ENCODE peak calls at places on chromosomes 4 and X, in five cellular contexts. One of them, this sample, is unnamed.

GRCh38 chr4:16607241-16607640 is 291.2 kb downstream of the LDB2 start:
- DNase-seq in HCT116: no peak
- DNase-seq in neural progenitor cell: no peak
- DNase-seq in SK-N-SH: no peak
- DNase-seq in spleen: no peak
- DNase-seq in this sample: no peak

GRCh38 chr4:143344774-143345173 is 8.1 kb downstream of the GAB1 start:
- DNase-seq in SK-N-SH: no peak
- DNase-seq in spleen: no peak
- DNase-seq in neural progenitor cell: no peak
- DNase-seq in HCT116: no peak
- DNase-seq in this sample: no peak

GRCh38 chrX:101729986-101730385 is 70.3 kb upstream of the ARMCX2 start:
- DNase-seq in SK-N-SH: no peak
- DNase-seq in neural progenitor cell: no peak
- DNase-seq in spleen: no peak
- DNase-seq in HCT116: no peak
- DNase-seq in this sample: no peak

GRCh38 chrX:47179221-47179927 is 14.3 kb upstream of the UBA1 start:
- DNase-seq in SK-N-SH: no peak
- DNase-seq in spleen: peak; percentile 65
- DNase-seq in neural progenitor cell: no peak
- DNase-seq in HCT116: no peak
- DNase-seq in this sample: no peak

GRCh38 chr4:154595807-154596206 is 5.3 kb upstream of the FGA start:
- DNase-seq in SK-N-SH: no peak
- DNase-seq in HCT116: no peak
- DNase-seq in neural progenitor cell: no peak
- DNase-seq in spleen: no peak
- DNase-seq in this sample: no peak

GRCh38 chrX:38318606-38319005 is 8.7 kb downstream of the RPGR start:
- DNase-seq in HCT116: no peak
- DNase-seq in SK-N-SH: no peak
- DNase-seq in spleen: no peak
- DNase-seq in neural progenitor cell: no peak
- DNase-seq in this sample: no peak

GRCh38 chrX:41491267-41492004 is 44.3 kb downstream of the NYX start:
- DNase-seq in SK-N-SH: no peak
- DNase-seq in HCT116: peak; percentile 65
- DNase-seq in neural progenitor cell: peak; percentile 71
- DNase-seq in spleen: no peak
- DNase-seq in this sample: no peak

GRCh38 chrX:120287513-120288112 is 23.6 kb downstream of the TMEM255A start:
- DNase-seq in spleen: no peak
- DNase-seq in neural progenitor cell: no peak
- DNase-seq in SK-N-SH: no peak
- DNase-seq in HCT116: no peak
- DNase-seq in this sample: no peak

GRCh38 chr4:142566243-142566642 is 279.9 kb downstream of the INPP4B start:
- DNase-seq in SK-N-SH: no peak
- DNase-seq in HCT116: no peak
- DNase-seq in neural progenitor cell: no peak
- DNase-seq in spleen: no peak
- DNase-seq in this sample: no peak

GRCh38 chrX:134634691-134635090 is 23.6 kb downstream of the PLAC1 start:
- DNase-seq in SK-N-SH: no peak
- DNase-seq in HCT116: no peak
- DNase-seq in spleen: no peak
- DNase-seq in neural progenitor cell: no peak
- DNase-seq in this sample: no peak

GRCh38 chr4:23819041-23819511 is 70.8 kb downstream of the PPARGC1A start:
- DNase-seq in spleen: no peak
- DNase-seq in neural progenitor cell: no peak
- DNase-seq in SK-N-SH: no peak
- DNase-seq in HCT116: no peak
- DNase-seq in this sample: no peak

GRCh38 chr4:24278693-24279092 is 305.7 kb downstream of the DHX15 start:
- DNase-seq in SK-N-SH: no peak
- DNase-seq in neural progenitor cell: no peak
- DNase-seq in spleen: no peak
- DNase-seq in HCT116: no peak
- DNase-seq in this sample: no peak

GRCh38 chr4:186067757-186068385 is 1.1 kb upstream of the TLR3 start:
- DNase-seq in HCT116: peak; percentile 64
- DNase-seq in neural progenitor cell: peak; percentile 68
- DNase-seq in SK-N-SH: peak; percentile 31
- DNase-seq in spleen: peak; percentile 75
- DNase-seq in this sample: peak; percentile 62

GRCh38 chr4:152460488-152460887 is 75.4 kb downstream of the FBXW7 start:
- DNase-seq in SK-N-SH: no peak
- DNase-seq in HCT116: no peak
- DNase-seq in spleen: no peak
- DNase-seq in neural progenitor cell: no peak
- DNase-seq in this sample: peak; percentile 29

GRCh38 chr4:83036991-83037390 is 2.0 kb downstream of the COPS4 start:
- DNase-seq in HCT116: no peak
- DNase-seq in SK-N-SH: no peak
- DNase-seq in spleen: no peak
- DNase-seq in neural progenitor cell: no peak
- DNase-seq in this sample: peak; percentile 84

GRCh38 chr4:73608677-73609594 is 11.3 kb downstream of the RASSF6 start:
- DNase-seq in SK-N-SH: no peak
- DNase-seq in neural progenitor cell: no peak
- DNase-seq in HCT116: no peak
- DNase-seq in spleen: no peak
- DNase-seq in this sample: peak; percentile 38

GRCh38 chrX:15873566-15873965 is 19.0 kb upstream of the AP1S2 start:
- DNase-seq in SK-N-SH: no peak
- DNase-seq in HCT116: no peak
- DNase-seq in spleen: no peak
- DNase-seq in neural progenitor cell: no peak
- DNase-seq in this sample: no peak

GRCh38 chr4:2818351-2818939 is 25.2 kb upstream of the ADD1 start:
- DNase-seq in HCT116: no peak
- DNase-seq in spleen: no peak
- DNase-seq in SK-N-SH: peak; percentile 91
- DNase-seq in neural progenitor cell: peak; percentile 60
- DNase-seq in this sample: no peak

GRCh38 chrX:51395807-51396728 is 63.4 kb downstream of the NUDT10 start:
- DNase-seq in HCT116: no peak
- DNase-seq in spleen: peak; percentile 81
- DNase-seq in neural progenitor cell: no peak
- DNase-seq in SK-N-SH: peak; percentile 73
- DNase-seq in this sample: peak; percentile 89

GRCh38 chrX:94743478-94743877 is 1069.5 kb downstream of the FAM133A start:
- DNase-seq in spleen: no peak
- DNase-seq in neural progenitor cell: no peak
- DNase-seq in HCT116: no peak
- DNase-seq in SK-N-SH: no peak
- DNase-seq in this sample: no peak

GRCh38 chrX:36957425-36958328 is 50.5 kb upstream of the FAM47C start:
- DNase-seq in spleen: no peak
- DNase-seq in HCT116: no peak
- DNase-seq in SK-N-SH: peak; percentile 36
- DNase-seq in neural progenitor cell: peak; percentile 85
- DNase-seq in this sample: no peak

GRCh38 chr4:7771056-7771455 is 168.6 kb downstream of the AFAP1 start:
- DNase-seq in neural progenitor cell: no peak
- DNase-seq in HCT116: no peak
- DNase-seq in spleen: peak; percentile 37
- DNase-seq in SK-N-SH: no peak
- DNase-seq in this sample: no peak

GRCh38 chr4:90753068-90753467 is 625.9 kb downstream of the CCSER1 start:
- DNase-seq in HCT116: no peak
- DNase-seq in spleen: no peak
- DNase-seq in SK-N-SH: no peak
- DNase-seq in neural progenitor cell: no peak
- DNase-seq in this sample: no peak

GRCh38 chrX:9341305-9342201 is 123.3 kb upstream of the TBL1X start:
- DNase-seq in neural progenitor cell: peak; percentile 47
- DNase-seq in HCT116: no peak
- DNase-seq in spleen: peak; percentile 94
- DNase-seq in SK-N-SH: peak; percentile 63
- DNase-seq in this sample: peak; percentile 77

GRCh38 chrX:75547137-75547536 is 24.3 kb upstream of the ZDHHC15 start:
- DNase-seq in neural progenitor cell: no peak
- DNase-seq in HCT116: no peak
- DNase-seq in spleen: no peak
- DNase-seq in SK-N-SH: no peak
- DNase-seq in this sample: no peak

GRCh38 chr4:156792462-156793085 is 179.0 kb downstream of the PDGFC start:
- DNase-seq in spleen: no peak
- DNase-seq in neural progenitor cell: no peak
- DNase-seq in HCT116: no peak
- DNase-seq in SK-N-SH: no peak
- DNase-seq in this sample: no peak

GRCh38 chrX:150757371-150757770 is 64.2 kb downstream of the MTMR1 start:
- DNase-seq in spleen: no peak
- DNase-seq in HCT116: no peak
- DNase-seq in neural progenitor cell: no peak
- DNase-seq in SK-N-SH: no peak
- DNase-seq in this sample: no peak

GRCh38 chr4:10023806-10024205 is 2.5 kb upstream of the SLC2A9 start:
- DNase-seq in SK-N-SH: no peak
- DNase-seq in spleen: no peak
- DNase-seq in neural progenitor cell: no peak
- DNase-seq in HCT116: no peak
- DNase-seq in this sample: no peak

GRCh38 chr4:153471691-153472080 is 5.5 kb downstream of the TMEM131L start:
- DNase-seq in HCT116: no peak
- DNase-seq in spleen: no peak
- DNase-seq in SK-N-SH: no peak
- DNase-seq in neural progenitor cell: no peak
- DNase-seq in this sample: peak; percentile 54
- H3K4me1 ChIP-seq in HCT116: peaks cover 16% of the 10 kb centered on the region
- H3K4me1 ChIP-seq in spleen: peaks cover 95% of the 10 kb centered on the region
- H3K4me1 ChIP-seq in SK-N-SH: peaks cover 19% of the 10 kb centered on the region
- H3K4me1 ChIP-seq in neural progenitor cell: no peaks in the 10 kb centered on the region
- H3K4me1 ChIP-seq in this sample: peaks cover 73% of the 10 kb centered on the region

DNA sequence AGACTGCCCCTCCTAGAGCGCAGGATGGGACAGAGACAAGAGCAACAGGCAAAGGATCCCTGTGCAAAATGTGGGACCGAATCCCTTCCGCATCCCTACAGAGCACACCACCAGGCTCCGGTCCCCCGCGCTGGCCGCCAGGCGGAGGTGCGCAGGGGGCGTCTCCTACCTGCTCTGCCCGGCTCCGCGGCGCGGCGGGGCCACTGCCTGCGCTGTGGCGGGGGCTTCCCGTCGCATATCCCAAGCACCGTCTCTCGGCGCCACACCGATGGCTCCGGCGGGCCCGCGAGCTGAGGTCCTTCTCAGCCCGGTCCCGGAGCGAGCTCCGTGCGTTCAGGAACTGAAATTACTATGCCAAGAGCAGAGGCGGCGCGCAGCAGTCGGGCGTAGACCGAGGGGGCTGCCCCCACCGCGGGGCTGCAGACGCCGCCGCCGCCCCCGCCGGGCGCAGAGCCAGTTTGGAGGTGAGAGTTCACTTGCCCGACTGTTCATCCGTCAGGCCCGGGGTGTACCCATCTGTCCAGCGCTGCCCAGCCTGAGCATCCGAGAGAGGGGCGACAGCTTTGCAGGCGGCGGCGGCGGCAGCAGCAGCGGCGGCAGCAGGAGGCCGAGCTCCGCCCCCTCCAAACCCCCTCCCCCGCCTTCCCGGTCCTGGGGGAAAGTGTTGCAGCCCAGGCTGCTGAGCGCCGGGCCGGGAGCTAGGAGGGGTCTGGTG is at the start of gene GPRIN3:
- DNase-seq in SK-N-SH: peak; percentile 86
- DNase-seq in neural progenitor cell: peak; percentile 75
- DNase-seq in HCT116: no peak
- DNase-seq in spleen: peak; percentile 92
- DNase-seq in this sample: peak; percentile 67
- TF ChIP-seq CTCF in SK-N-SH: no peak
- TF ChIP-seq CTCF in neural progenitor cell: peak; percentile 45
- TF ChIP-seq CTCF in HCT116: no peak
- TF ChIP-seq CTCF in spleen: no peak
- TF ChIP-seq CTCF in this sample: no peak

GRCh38 chr4:184385705-184386141 is 88.6 kb downstream of the IRF2 start:
- DNase-seq in HCT116: no peak
- DNase-seq in spleen: no peak
- DNase-seq in neural progenitor cell: no peak
- DNase-seq in SK-N-SH: no peak
- DNase-seq in this sample: no peak

GRCh38 chr4:184384810-184385557 is 89.4 kb downstream of the IRF2 start:
- DNase-seq in neural progenitor cell: peak; percentile 43
- DNase-seq in HCT116: no peak
- DNase-seq in SK-N-SH: no peak
- DNase-seq in spleen: no peak
- DNase-seq in this sample: peak; percentile 25

GRCh38 chr4:184382189-184382846 is 92.0 kb downstream of the IRF2 start:
- DNase-seq in neural progenitor cell: no peak
- DNase-seq in spleen: no peak
- DNase-seq in HCT116: no peak
- DNase-seq in SK-N-SH: no peak
- DNase-seq in this sample: peak; percentile 39

GRCh38 chr4:184383497-184384055 is 90.8 kb downstream of the IRF2 start:
- DNase-seq in spleen: no peak
- DNase-seq in HCT116: peak; percentile 24
- DNase-seq in SK-N-SH: no peak
- DNase-seq in neural progenitor cell: no peak
- DNase-seq in this sample: no peak

DNA sequence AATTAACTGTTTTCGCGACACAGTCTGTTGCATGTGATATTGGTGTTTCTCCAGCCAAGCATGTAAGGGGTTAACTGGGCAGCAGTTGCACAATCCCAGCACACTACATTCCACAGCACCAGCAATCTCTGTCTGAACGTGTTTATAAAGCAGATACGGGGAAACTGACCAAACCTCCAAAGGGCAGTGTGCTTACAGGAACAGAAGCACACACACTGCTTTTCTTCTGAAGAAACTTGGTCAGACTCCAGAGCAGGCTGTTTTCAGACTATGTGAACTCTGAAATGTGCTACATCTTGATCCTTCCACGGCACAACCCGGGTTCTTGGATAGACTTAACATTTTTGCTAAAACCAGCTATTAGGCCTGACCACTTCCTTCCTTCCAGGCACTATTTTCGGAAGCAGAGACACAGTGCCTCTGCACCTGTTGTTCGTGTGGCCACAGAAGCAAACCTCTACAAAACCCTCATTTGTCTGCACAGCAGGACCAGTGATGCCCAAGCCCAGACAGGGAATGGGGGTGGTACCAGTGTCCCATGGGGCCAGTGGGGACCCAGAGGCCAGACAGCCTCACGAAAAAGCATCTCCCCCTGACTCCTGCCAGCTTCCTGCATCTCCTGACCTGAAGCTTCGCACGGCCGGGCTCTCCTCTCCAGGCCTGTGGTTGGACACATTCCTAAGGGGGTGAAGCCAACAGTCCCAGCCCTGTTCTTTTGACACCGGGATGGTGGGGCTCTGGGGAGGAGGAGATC is 90.1 kb downstream of the IRF2 start:
- DNase-seq in HCT116: no peak
- DNase-seq in neural progenitor cell: peak; percentile 27
- DNase-seq in SK-N-SH: no peak
- DNase-seq in spleen: peak; percentile 80
- DNase-seq in this sample: peak; percentile 92
- H3K4me1 ChIP-seq in HCT116: peaks cover 21% of the 10 kb centered on the region
- H3K4me1 ChIP-seq in neural progenitor cell: peaks cover 43% of the 10 kb centered on the region
- H3K4me1 ChIP-seq in SK-N-SH: peaks cover 12% of the 10 kb centered on the region
- H3K4me1 ChIP-seq in spleen: peaks cover 77% of the 10 kb centered on the region
- H3K4me1 ChIP-seq in this sample: peaks cover 70% of the 10 kb centered on the region

GRCh38 chr4:166726832-166727231 is 507.5 kb downstream of the SPOCK3 start:
- DNase-seq in HCT116: no peak
- DNase-seq in SK-N-SH: no peak
- DNase-seq in spleen: no peak
- DNase-seq in neural progenitor cell: no peak
- DNase-seq in this sample: no peak
- TF ChIP-seq CTCF in HCT116: no peak
- TF ChIP-seq CTCF in SK-N-SH: no peak
- TF ChIP-seq CTCF in spleen: no peak
- TF ChIP-seq CTCF in neural progenitor cell: no peak
- TF ChIP-seq CTCF in this sample: no peak